ENCODE peak calls at places on chromosome 11, in eight cellular contexts. Q is CD8-positive, alpha-beta T cell; Z is PC-3; E is activated CD4-positive, alpha-beta T cell treated with anti-CD3 and anti-CD28 coated beads for 24 hours; J is EL; U is T-cell; R is activated T-helper 1 cell treated with Interleukin-2 at 50 U/mL for 16 hours; C is amygdala. P is an unnamed sample.
A peak's percentile ranks its signal among the peaks of the same experiment; 100 is the strongest.

GRCh38 chr11:115941481-115941993 is 437.3 kb upstream of the CADM1 start:
- DNase-seq in J (peak; percentile 8), Z (peak; percentile 39), U (no peak), E (no peak), Q (no peak), C (peak; percentile 53), R (no peak), P (no peak)

GRCh38 chr11:69370984-69371709 is 77.2 kb downstream of the MYEOV start:
- DNase-seq in J (no peak), U (no peak), Q (no peak), R (no peak), Z (no peak), C (no peak), E (no peak), P (no peak)

GRCh38 chr11:616320-617220 is 820 bp upstream of the IRF7 start:
- DNase-seq in C (no peak), R (no peak), Z (no peak), Q (no peak), E (no peak), U (no peak), J (no peak), P (no peak)

GRCh38 chr11:112822478-112823274 is 138.5 kb upstream of the NCAM1 start:
- DNase-seq in Q (no peak), C (no peak), J (no peak), U (no peak), R (no peak), E (no peak), Z (no peak), P (no peak)

GRCh38 chr11:80350541-80350940 is 909.7 kb upstream of the TENM4 start:
- DNase-seq in R (no peak), J (no peak), E (no peak), Z (peak; percentile 15), C (no peak), Q (no peak), U (no peak), P (no peak)

GRCh38 chr11:124737638-124738293 is 2.0 kb upstream of the NRGN start:
- DNase-seq in R (no peak), J (no peak), Z (no peak), E (no peak), U (no peak), C (no peak), Q (no peak), P (no peak)

GRCh38 chr11:702731-703461 is 3.1 kb upstream of the EPS8L2 start:
- DNase-seq in C (peak; percentile 54), E (no peak), R (no peak), U (no peak), Q (no peak), Z (peak; percentile 49), J (no peak), P (no peak)

GRCh38 chr11:117825538-117826359 is 1.2 kb upstream of the FXYD2 start:
- DNase-seq in J (no peak), R (no peak), Z (no peak), C (no peak), U (no peak), E (no peak), Q (no peak), P (no peak)

GRCh38 chr11:27912916-27913315 is 195.0 kb downstream of the KIF18A start:
- DNase-seq in J (peak; percentile 75), E (no peak), Q (no peak), R (no peak), U (no peak), Z (no peak), C (no peak), P (no peak)

GRCh38 chr11:46352063-46352841 is 5.0 kb downstream of the DGKZ start:
- DNase-seq in J (no peak), Z (peak; percentile 26), R (peak; percentile 67), E (peak; percentile 67), C (peak; percentile 59), Q (peak; percentile 86), U (peak; percentile 69), P (no peak)

GRCh38 chr11:46127150-46127638 is 5.9 kb upstream of the PHF21A start:
- DNase-seq in R (peak; percentile 29), U (peak; percentile 62), Z (peak; percentile 78), E (no peak), Q (peak; percentile 37), C (no peak), J (peak; percentile 85), P (no peak)

GRCh38 chr11:6681949-6682348 is 1.2 kb downstream of the MRPL17 start:
- DNase-seq in C (no peak), Z (peak; percentile 8), Q (no peak), R (no peak), E (no peak), J (peak; percentile 30), U (no peak), P (no peak)

GRCh38 chr11:69241844-69242582 is 51.9 kb upstream of the MYEOV start:
- DNase-seq in Q (no peak), Z (no peak), E (no peak), U (no peak), J (no peak), C (no peak), R (no peak), P (no peak)

GRCh38 chr11:126318642-126319373 is 14.9 kb downstream of the DCPS start:
- DNase-seq in U (peak; percentile 33), E (no peak), J (peak; percentile 87), R (no peak), Q (peak; percentile 27), Z (peak; percentile 43), C (no peak), P (peak; percentile 73)

GRCh38 chr11:67274768-67275605 is 8.7 kb downstream of the GRK2 start:
- DNase-seq in J (no peak), R (no peak), Q (no peak), U (no peak), Z (no peak), C (no peak), E (no peak), P (no peak)

GRCh38 chr11:134394311-134394710 is 17.7 kb downstream of the B3GAT1 start:
- DNase-seq in J (no peak), E (no peak), Q (no peak), U (no peak), R (no peak), Z (no peak), C (no peak), P (no peak)

GRCh38 chr11:72629266-72629665 is 45.0 kb downstream of the PDE2A start:
- DNase-seq in U (no peak), Z (no peak), E (no peak), Q (no peak), C (peak; percentile 75), R (no peak), J (no peak), P (no peak)

GRCh38 chr11:128603752-128604472 is 16.6 kb upstream of the ETS1 start:
- DNase-seq in Q (no peak), E (no peak), J (peak; percentile 20), U (no peak), Z (no peak), C (no peak), R (no peak), P (no peak)

GRCh38 chr11:69199583-69200295 is 44.0 kb downstream of the SMIM38 start:
- DNase-seq in Q (no peak), J (no peak), E (no peak), U (no peak), R (no peak), C (no peak), Z (no peak), P (no peak)

GRCh38 chr11:66857234-66857926 is 516 bp downstream of the LRFN4 start:
- DNase-seq in J (no peak), C (no peak), Q (no peak), R (no peak), Z (no peak), E (no peak), U (no peak), P (no peak)

GRCh38 chr11:42572231-42572610 is 739.6 kb upstream of the API5 start:
- DNase-seq in Z (no peak), U (no peak), R (no peak), C (no peak), Q (no peak), J (no peak), E (no peak), P (no peak)

GRCh38 chr11:102494216-102494615 is 36.3 kb downstream of the MMP7 start:
- DNase-seq in R (no peak), J (peak; percentile 57), U (no peak), Z (peak; percentile 99), C (no peak), E (no peak), Q (no peak), P (no peak)

GRCh38 chr11:77149716-77150392 is 21.8 kb downstream of the MYO7A start:
- DNase-seq in Z (no peak), J (no peak), U (no peak), E (no peak), Q (no peak), C (no peak), R (no peak), P (no peak)

GRCh38 chr11:117547911-117548310 is 220.3 kb downstream of the CEP164 start:
- DNase-seq in Q (no peak), U (no peak), C (no peak), J (no peak), E (no peak), R (no peak), Z (no peak), P (no peak)

GRCh38 chr11:64996710-64997380 is at the start of gene BATF2:
- DNase-seq in R (no peak), Q (no peak), J (peak; percentile 93), C (peak; percentile 54), Z (peak; percentile 61), U (no peak), E (no peak), P (no peak)

GRCh38 chr11:116641561-116642045 is 131.2 kb downstream of the BUD13 start:
- DNase-seq in U (no peak), R (no peak), Z (peak; percentile 80), E (peak; percentile 16), C (peak; percentile 38), J (peak; percentile 18), Q (no peak), P (no peak)

GRCh38 chr11:130874955-130875531 is 41.2 kb downstream of the SNX19 start:
- DNase-seq in Z (no peak), E (no peak), C (peak; percentile 15), U (no peak), Q (no peak), R (no peak), J (no peak), P (no peak)

GRCh38 chr11:118897721-118898310 is 14.1 kb downstream of the CXCR5 start:
- DNase-seq in J (no peak), Q (no peak), Z (no peak), R (no peak), U (no peak), C (no peak), E (no peak), P (no peak)

GRCh38 chr11:73570415-73571114 is 27.3 kb downstream of the FAM168A start:
- DNase-seq in U (no peak), R (no peak), E (no peak), Q (no peak), J (peak; percentile 76), C (no peak), Z (peak; percentile 87), P (no peak)

GRCh38 chr11:83801799-83802198 is 515.6 kb upstream of the CCDC90B start:
- DNase-seq in R (no peak), J (no peak), Q (no peak), U (no peak), E (no peak), C (no peak), Z (peak; percentile 22), P (no peak)

GRCh38 chr11:2685566-2686359 is 14.0 kb downstream of the KCNQ1OT1 start:
- DNase-seq in C (no peak), J (no peak), U (no peak), Z (no peak), Q (no peak), E (no peak), R (no peak), P (no peak)

GRCh38 chr11:66080055-66080817 is 10.2 kb downstream of the PACS1 start:
- DNase-seq in U (peak; percentile 53), R (peak; percentile 51), Q (peak; percentile 74), Z (peak; percentile 87), C (no peak), E (peak; percentile 49), J (peak; percentile 85), P (no peak)

GRCh38 chr11:33987975-33988580 is 63.5 kb upstream of the CAPRIN1 start:
- DNase-seq in Q (peak; percentile 82), C (peak; percentile 57), E (peak; percentile 60), J (peak; percentile 73), U (peak; percentile 68), R (peak; percentile 43), Z (peak; percentile 76), P (peak; percentile 90)

GRCh38 chr11:44191322-44192014 is 96.0 kb downstream of the EXT2 start:
- DNase-seq in Z (no peak), U (no peak), R (no peak), E (no peak), J (no peak), Q (no peak), C (no peak), P (no peak)

P was measured in SK-N-MC.